ENCODE peak calls at places on chromosomes 16 and 17, in nine cellular contexts. K, W, F, A, R, N, O, L and C are unnamed samples.

GRCh38 chr17:79433396-79433795 is 177.5 kb downstream of the RBFOX3 start:
- DNase-seq in O (no peak), K (no peak), R (no peak), F (no peak), A (no peak), N (no peak), W (no peak), L (no peak), C (no peak)

GRCh38 chr17:42142371-42142896 is 12.4 kb downstream of the RAB5C start:
- DNase-seq in N (no peak), O (no peak), A (peak; percentile 23), F (no peak), L (no peak), W (no peak), R (no peak), K (no peak), C (no peak)

GRCh38 chr16:35570946-35571345 is 2111.5 kb downstream of the TP53TG3F start:
- DNase-seq in R (no peak), K (no peak), L (no peak), O (no peak), N (no peak), W (no peak), F (no peak), A (no peak), C (no peak)

GRCh38 chr16:87789437-87790277 is 23.9 kb upstream of the KLHDC4 start:
- DNase-seq in O (no peak), R (no peak), K (peak; percentile 37), W (no peak), A (no peak), L (no peak), N (no peak), F (no peak), C (no peak)

GRCh38 chr16:79599256-79599836 is 1.2 kb downstream of the MAF start:
- DNase-seq in O (no peak), K (no peak), A (peak; percentile 38), R (no peak), N (no peak), L (no peak), W (peak; percentile 30), F (no peak), C (no peak)

GRCh38 chr17:15091825-15092224 is 173.3 kb downstream of the PMP22 start:
- DNase-seq in W (no peak), L (no peak), F (no peak), O (no peak), K (no peak), A (no peak), R (no peak), N (peak; percentile 1), C (no peak)

GRCh38 chr17:80565347-80566053 is 20.9 kb downstream of the RPTOR start:
- DNase-seq in N (no peak), W (no peak), K (no peak), L (no peak), O (no peak), F (no peak), R (no peak), A (no peak), C (no peak)

GRCh38 chr17:61532818-61533217 is 58.2 kb downstream of the NACA2 start:
- DNase-seq in N (no peak), O (no peak), K (no peak), F (no peak), W (no peak), L (no peak), R (no peak), A (no peak), C (no peak)

GRCh38 chr17:60524463-60525346 is 1.3 kb downstream of the APPBP2 start:
- DNase-seq in R (no peak), A (no peak), N (peak; percentile 29), W (no peak), O (no peak), F (no peak), K (no peak), L (no peak), C (no peak)

GRCh38 chr17:44219636-44220210 is at the start of gene UBTF:
- DNase-seq in F (peak; percentile 70), O (no peak), N (peak; percentile 84), K (no peak), A (peak; percentile 81), R (no peak), L (no peak), W (peak; percentile 65), C (no peak)

GRCh38 chr16:23052908-23053580 is 96.2 kb downstream of the USP31 start:
- DNase-seq in W (no peak), F (no peak), O (no peak), R (no peak), A (peak; percentile 34), L (no peak), K (no peak), N (no peak), C (no peak)

GRCh38 chr16:55756963-55757362 is 75.9 kb downstream of the CES1 start:
- DNase-seq in O (no peak), W (no peak), L (no peak), R (no peak), N (no peak), A (no peak), K (no peak), F (no peak), C (no peak)

GRCh38 chr17:35743911-35744328 is 9.1 kb downstream of the GAS2L2 start:
- DNase-seq in F (no peak), L (no peak), O (no peak), A (no peak), N (peak; percentile 34), R (no peak), K (no peak), W (peak; percentile 52), C (no peak)

GRCh38 chr16:8885674-8886592 is 3.8 kb downstream of the LITAFD start:
- DNase-seq in W (no peak), K (no peak), A (no peak), N (no peak), L (no peak), F (no peak), O (no peak), R (no peak), C (no peak)

GRCh38 chr17:3944485-3945388 is 19.5 kb downstream of the ATP2A3 start:
- DNase-seq in K (peak; percentile 15), F (peak; percentile 82), O (no peak), L (no peak), W (peak; percentile 77), N (peak; percentile 74), R (no peak), A (peak; percentile 23), C (no peak)

GRCh38 chr16:2023098-2023925 is 3.4 kb upstream of the NHERF2 start:
- DNase-seq in R (peak; percentile 85), K (peak; percentile 70), L (peak; percentile 92), W (peak; percentile 97), A (peak; percentile 92), N (peak; percentile 91), O (peak; percentile 83), F (peak; percentile 92), C (peak; percentile 74)

GRCh38 chr17:73613271-73613941 is 30.8 kb downstream of the SDK2 start:
- DNase-seq in K (no peak), W (no peak), A (no peak), L (no peak), N (no peak), O (no peak), F (peak; percentile 93), R (no peak), C (no peak)